ENCODE peak calls at places on chromosome 7, in seven cellular contexts. A, C, K, S, T, G and F are unnamed samples.

GRCh38 chr7:151866761-151867650 is 9.9 kb downstream of the PRKAG2 start:
- DNase-seq in C (peak), K (no peak), T (no peak), G (no peak), A (no peak), S (no peak), F (no peak)

GRCh38 chr7:142063551-142064442 is 47.7 kb upstream of the MGAM2 start:
- DNase-seq in S (no peak), A (no peak), G (no peak), C (no peak), T (no peak), K (no peak), F (no peak)

GRCh38 chr7:19108985-19109946 is 8.2 kb downstream of the TWIST1 start:
- DNase-seq in C (no peak), G (no peak), S (no peak), K (no peak), A (no peak), T (no peak), F (no peak)

GRCh38 chr7:55309040-55309991 is 55.8 kb upstream of the LANCL2 start:
- DNase-seq in G (no peak), S (peak), T (peak), A (no peak), K (no peak), C (peak), F (no peak)

GRCh38 chr7:85186083-85186520 is 754 bp downstream of the SEMA3D start:
- DNase-seq in T (peak), C (peak), A (no peak), S (peak), G (no peak), K (peak), F (peak)

GRCh38 chr7:30743371-30744074 is 8.4 kb upstream of the INMT start:
- DNase-seq in A (no peak), S (no peak), C (no peak), K (no peak), T (no peak), G (no peak), F (no peak)

GRCh38 chr7:134701272-134701671 is 54.6 kb downstream of the BPGM start:
- DNase-seq in T (no peak), C (no peak), K (no peak), A (no peak), S (no peak), G (no peak), F (no peak)

GRCh38 chr7:70156052-70156451 is 557.8 kb downstream of the AUTS2 start:
- DNase-seq in S (no peak), A (no peak), C (no peak), T (no peak), K (no peak), G (no peak), F (no peak)

GRCh38 chr7:86775203-86775602 is 131.5 kb downstream of the GRM3 start:
- DNase-seq in T (no peak), C (no peak), G (no peak), S (no peak), K (no peak), A (no peak), F (no peak)

GRCh38 chr7:105391429-105391828 is 2.7 kb upstream of the SRPK2 start:
- DNase-seq in C (no peak), S (no peak), K (no peak), G (no peak), A (no peak), T (no peak), F (no peak)

GRCh38 chr7:105388373-105389089 is at the start of gene SRPK2:
- DNase-seq in K (peak), C (peak), S (peak), T (peak), A (no peak), G (peak), F (peak)

GRCh38 chr7:105387621-105388372 is 924 bp downstream of the SRPK2 start:
- DNase-seq in K (peak), C (peak), G (peak), S (peak), T (peak), A (no peak), F (peak)

GRCh38 chr7:105389889-105390288 is 1.2 kb upstream of the SRPK2 start:
- DNase-seq in S (no peak), T (no peak), G (no peak), A (no peak), K (no peak), C (no peak), F (no peak)

GRCh38 chr7:105389090-105389650 is 449 bp upstream of the SRPK2 start:
- DNase-seq in S (peak), C (no peak), T (peak), K (no peak), A (peak), G (no peak), F (peak)
- TF ChIP-seq POLR2AphosphoS5 in S (no peak), C (no peak), T (no peak), K (no peak), A (no peak), G (no peak), F (no peak)

GRCh38 chr7:98249106-98249505 is 2.9 kb downstream of the TECPR1 start:
- DNase-seq in T (no peak), S (no peak), K (no peak), C (no peak), G (no peak), A (no peak), F (no peak)

GRCh38 chr7:98251844-98252639 is at the start of gene TECPR1:
- DNase-seq in C (peak), K (peak), S (peak), T (peak), A (peak), G (peak), F (peak)

GRCh38 chr7:98252655-98253054 is 623 bp upstream of the TECPR1 start:
- DNase-seq in A (no peak), K (no peak), C (no peak), T (no peak), G (no peak), S (no peak), F (no peak)

GRCh38 chr7:98251251-98251843 is 685 bp downstream of the TECPR1 start:
- DNase-seq in C (peak), G (no peak), T (peak), S (peak), A (no peak), K (peak), F (no peak)

DNA sequence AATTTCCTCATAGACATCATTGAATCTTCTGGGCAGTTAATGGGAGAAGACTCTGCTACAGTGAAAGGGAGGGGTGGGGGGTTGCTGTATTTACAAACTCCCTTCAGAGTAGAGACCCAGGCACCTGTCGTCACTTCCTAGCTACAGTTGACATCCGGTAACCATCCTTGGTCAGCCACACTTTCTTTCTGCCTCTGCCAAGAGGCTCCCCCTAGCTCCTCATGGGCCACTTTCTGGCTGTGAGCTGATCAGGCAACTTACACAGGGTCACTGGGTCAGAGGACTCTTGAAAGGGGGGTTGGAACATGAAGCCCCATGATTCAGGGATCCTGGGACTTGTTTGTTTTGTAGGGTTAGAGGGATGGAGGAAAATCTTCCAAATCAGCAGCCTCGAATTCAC is 1.2 kb downstream of the TECPR1 start:
- DNase-seq in K (no peak), C (no peak), G (no peak), A (no peak), T (no peak), S (peak), F (no peak)
- TF ChIP-seq POLR2A in K (no peak), C (no peak), G (no peak), A (no peak), T (no peak), S (no peak), F (no peak)

GRCh38 chr7:44561962-44562621 is 11.6 kb downstream of the DDX56 start:
- DNase-seq in A (no peak), C (peak), S (peak), K (no peak), T (peak), G (no peak), F (no peak)

GRCh38 chr7:44564606-44565005 is 9.1 kb downstream of the DDX56 start:
- DNase-seq in G (no peak), C (peak), K (no peak), S (no peak), T (no peak), A (no peak), F (no peak)

GRCh38 chr7:44565097-44565794 is 8.5 kb downstream of the DDX56 start:
- DNase-seq in K (peak), S (peak), G (peak), C (peak), A (no peak), T (peak), F (peak)

GRCh38 chr7:44561481-44561880 is 12.2 kb downstream of the DDX56 start:
- DNase-seq in S (no peak), K (no peak), G (no peak), C (peak), T (no peak), A (no peak), F (no peak)

DNA sequence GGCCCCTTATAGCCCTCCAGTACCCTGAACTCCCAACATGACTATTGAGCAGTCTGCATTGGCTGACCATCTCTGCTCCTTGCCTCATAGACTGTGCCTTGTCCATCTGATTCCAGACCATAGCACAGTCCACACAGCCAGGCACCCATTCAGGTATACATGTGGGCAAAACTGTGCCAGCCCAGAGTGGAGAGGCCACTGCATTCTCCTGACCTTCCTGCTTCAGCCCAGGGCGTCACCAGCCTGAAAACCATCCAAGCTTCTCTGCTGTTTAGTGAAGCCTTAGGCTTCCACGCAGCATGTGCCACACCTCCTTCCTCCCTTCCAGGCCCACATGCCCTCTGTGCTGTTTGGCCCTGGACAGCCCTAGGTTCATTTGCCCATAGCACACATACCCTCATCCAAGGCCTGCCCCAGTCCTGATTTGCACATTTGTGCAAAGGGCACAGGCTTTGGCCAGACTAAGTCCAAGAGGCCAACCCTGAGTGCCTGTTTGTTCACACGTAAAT is 10.5 kb downstream of the DDX56 start:
- DNase-seq in S (no peak), C (peak), A (no peak), T (no peak), G (no peak), K (no peak), F (no peak)
- TF ChIP-seq POLR2AphosphoS5 in S (no peak), C (no peak), A (no peak), T (no peak), G (peak), K (no peak), F (no peak)

DNA sequence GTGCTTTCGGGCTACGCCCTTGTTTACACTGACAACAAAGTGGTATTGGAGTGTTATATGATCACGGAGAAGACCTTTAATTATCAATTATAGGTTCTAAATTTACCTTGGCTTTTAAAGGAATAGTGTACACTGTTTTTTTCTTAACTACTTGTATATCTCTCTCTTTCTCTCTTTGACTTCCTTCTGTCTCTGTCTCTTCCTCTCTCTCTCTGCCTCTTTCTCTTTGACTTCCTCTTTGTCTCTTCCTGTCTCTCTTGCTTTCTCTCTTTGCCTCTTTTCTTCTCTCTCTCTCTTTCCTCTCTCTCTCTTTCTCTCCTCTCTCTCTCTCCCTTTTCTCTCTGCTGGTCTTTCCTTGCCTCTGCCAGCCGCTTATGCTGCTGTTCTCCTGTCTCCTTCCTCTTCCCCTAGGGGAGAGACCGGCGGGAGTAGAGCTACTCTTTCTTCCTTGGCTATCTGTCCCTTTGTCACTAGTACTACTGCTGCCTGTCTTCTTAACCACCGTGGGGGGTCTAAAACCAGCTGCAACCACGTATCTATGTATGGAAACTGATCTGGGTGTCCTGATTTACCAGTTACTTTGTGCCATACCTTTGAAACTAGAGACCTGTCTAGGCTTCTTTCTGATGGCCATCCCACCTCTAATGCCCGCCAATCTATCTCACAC is 36.9 kb upstream of the GSDME start:
- DNase-seq in G (no peak), C (no peak), S (no peak), T (no peak), K (no peak), A (no peak), F (no peak)
- TF ChIP-seq POLR2A in G (no peak), C (no peak), S (no peak), T (no peak), K (no peak), A (no peak), F (no peak)

DNA sequence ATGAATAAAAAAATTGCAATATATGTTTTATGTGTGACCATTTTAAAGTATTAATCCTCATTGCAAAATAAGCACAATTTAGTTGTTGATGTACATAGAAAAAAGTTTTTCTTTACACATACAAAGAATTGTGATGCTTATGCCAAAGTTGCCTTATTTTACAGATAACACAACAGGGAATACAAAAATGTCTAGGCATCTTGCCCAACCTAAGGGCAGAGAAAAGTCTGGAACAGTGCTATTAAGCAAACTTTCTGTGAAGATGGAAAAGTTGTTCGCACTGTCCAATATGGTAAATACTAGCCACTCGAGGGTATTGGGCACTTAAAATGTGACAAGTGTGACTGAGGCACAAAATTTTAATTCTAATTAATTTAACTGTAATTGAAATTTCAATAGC is 190.2 kb upstream of the HGF start:
- DNase-seq in A (no peak), S (no peak), C (no peak), T (no peak), G (no peak), K (no peak), F (no peak)
- TF ChIP-seq POLR2AphosphoS5 in A (no peak), S (no peak), C (no peak), T (no peak), G (no peak), K (no peak), F (no peak)

GRCh38 chr7:64307254-64308018 is 6.3 kb upstream of the ZNF736 start:
- DNase-seq in S (peak), A (no peak), G (peak), K (peak), C (peak), T (peak), F (peak)
- TF ChIP-seq POLR2A in S (peak), A (no peak), G (no peak), K (no peak), C (no peak), T (no peak), F (peak)

DNA sequence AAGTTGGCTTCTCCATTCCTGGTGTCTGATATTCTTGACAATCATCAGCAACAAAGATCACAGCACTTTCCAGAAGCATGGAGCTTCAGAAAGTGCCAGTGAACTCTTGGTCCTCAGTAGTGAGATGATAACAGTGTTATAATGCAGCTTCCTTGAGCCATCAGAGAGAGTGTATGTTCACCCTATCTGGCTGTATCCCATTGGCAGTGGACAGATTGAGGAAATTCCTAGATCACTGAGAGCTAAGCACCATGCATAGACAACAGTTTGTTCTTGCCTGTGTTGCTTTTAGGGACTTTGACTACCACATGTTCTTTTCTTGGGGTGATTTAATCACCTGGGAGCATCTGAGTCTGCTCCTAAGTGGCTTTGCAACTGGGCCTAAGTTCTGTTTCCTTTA is 14.6 kb upstream of the ZNF282 start:
- DNase-seq in S (no peak), A (no peak), C (no peak), K (no peak), G (no peak), T (no peak), F (no peak)
- TF ChIP-seq POLR2AphosphoS5 in S (no peak), A (no peak), C (no peak), K (no peak), G (no peak), T (no peak), F (no peak)

GRCh38 chr7:100130608-100131453 is 4.1 kb downstream of the MBLAC1 start:
- DNase-seq in C (peak), S (peak), T (peak), G (no peak), K (peak), A (no peak), F (peak)
- TF ChIP-seq POLR2A in C (no peak), S (no peak), T (no peak), G (no peak), K (no peak), A (no peak), F (no peak)